ENCODE peak calls at places on chromosome 17, in six cellular contexts. T is cardiac muscle cell, J is psoas muscle, E is PC-9, K is small intestine, G is SJSA1. U is an unnamed sample. For H3K27me3 and H3K36me3, the result is how much of the 10 kb centered on the place peaks cover.

GRCh38 chr17:81701288-81702071 is 1.7 kb upstream of the MRPL12 start:
- DNase-seq in T (no peak), J (no peak), E (no peak), K (peak), G (no peak), U (no peak)

GRCh38 chr17:68318103-68318991 is 27.1 kb downstream of the ARSG start:
- DNase-seq in T (no peak), J (peak), E (peak), K (no peak), G (peak), U (no peak)

GRCh38 chr17:78374631-78375274 is 3.7 kb upstream of the PGS1 start:
- DNase-seq in T (no peak), J (no peak), E (no peak), K (no peak), G (peak), U (peak)

GRCh38 chr17:81052199-81052997 is 17.4 kb downstream of the BAIAP2 start:
- DNase-seq in T (no peak), J (no peak), E (no peak), K (no peak), G (no peak), U (no peak)

GRCh38 chr17:56099649-56100048 is 53.6 kb upstream of the ANKFN1 start:
- DNase-seq in T (no peak), J (no peak), E (no peak), K (no peak), G (no peak), U (no peak)

GRCh38 chr17:17313350-17313991 is 10.3 kb downstream of the NT5M start:
- DNase-seq in T (peak), J (no peak), E (no peak), K (peak), G (no peak), U (peak)

GRCh38 chr17:4908301-4908700 is 5.4 kb upstream of the CHRNE start:
- DNase-seq in T (no peak), J (no peak), E (no peak), K (peak), G (no peak), U (peak)

GRCh38 chr17:79006794-79007503 is 2.6 kb downstream of the CANT1 start:
- DNase-seq in T (no peak), J (no peak), E (no peak), K (no peak), G (no peak), U (peak)

GRCh38 chr17:2713881-2714280 is 2.3 kb upstream of the CLUH start:
- DNase-seq in T (no peak), J (no peak), E (no peak), K (no peak), G (no peak), U (no peak)

GRCh38 chr17:8175795-8176196 is 384 bp downstream of the TMEM107 start:
- DNase-seq in T (no peak), J (no peak), E (no peak), K (no peak), G (no peak), U (no peak)

GRCh38 chr17:31515226-31515759 is 123.8 kb downstream of the RAB11FIP4 start:
- DNase-seq in T (no peak), J (no peak), E (no peak), K (no peak), G (no peak), U (no peak)

GRCh38 chr17:31629696-31630470 is 229.2 kb downstream of the COPRS start:
- DNase-seq in T (no peak), J (no peak), E (no peak), K (no peak), G (no peak), U (no peak)

GRCh38 chr17:82687375-82687861 is 11.1 kb downstream of the RAB40B start:
- DNase-seq in T (no peak), J (peak), E (peak), K (peak), G (no peak), U (no peak)

GRCh38 chr17:17749921-17750320 is 68.7 kb downstream of the RAI1 start:
- DNase-seq in T (peak), J (no peak), E (peak), K (peak), G (no peak), U (peak)

GRCh38 chr17:16491703-16492612 is at the start of gene LRRC75A:
- DNase-seq in T (peak), J (peak), E (no peak), K (peak), G (no peak), U (peak)

GRCh38 chr17:229130-229944 is 47.9 kb upstream of the DOC2B start:
- DNase-seq in T (no peak), J (no peak), E (no peak), K (no peak), G (no peak), U (no peak)

GRCh38 chr17:45915263-45915662 is 20.9 kb downstream of the MAPT start:
- DNase-seq in T (no peak), J (no peak), E (no peak), K (no peak), G (no peak), U (no peak)
- H3K27me3 ChIP-seq in T (under half), J (under half), E (half or more), K (under half), G (under half), U (under half)

DNA sequence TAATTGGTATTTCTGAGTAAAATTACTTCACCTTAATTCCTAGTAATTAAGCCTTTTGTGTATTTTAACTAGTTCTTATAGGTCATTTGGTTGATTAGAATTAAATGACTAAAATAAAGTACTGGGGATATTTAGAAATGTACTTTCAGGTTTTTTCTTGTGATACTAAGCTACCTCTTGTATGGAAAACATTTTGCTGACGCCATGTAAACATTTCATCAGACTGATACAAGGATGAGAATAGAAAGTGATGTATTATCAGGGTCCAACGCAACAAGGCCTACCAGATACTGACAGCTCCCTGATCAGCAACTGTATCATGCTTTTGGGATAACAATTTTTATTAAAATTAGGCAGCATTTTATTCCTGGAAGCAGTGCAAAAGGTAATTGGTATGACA is 1.7 kb downstream of the SMARCE1 start:
- DNase-seq in T (no peak), J (no peak), E (no peak), K (no peak), G (no peak), U (no peak)
- H3K4me3 ChIP-seq in T (no peak), J (peak), E (peak), K (no peak), G (no peak), U (no peak)

DNA sequence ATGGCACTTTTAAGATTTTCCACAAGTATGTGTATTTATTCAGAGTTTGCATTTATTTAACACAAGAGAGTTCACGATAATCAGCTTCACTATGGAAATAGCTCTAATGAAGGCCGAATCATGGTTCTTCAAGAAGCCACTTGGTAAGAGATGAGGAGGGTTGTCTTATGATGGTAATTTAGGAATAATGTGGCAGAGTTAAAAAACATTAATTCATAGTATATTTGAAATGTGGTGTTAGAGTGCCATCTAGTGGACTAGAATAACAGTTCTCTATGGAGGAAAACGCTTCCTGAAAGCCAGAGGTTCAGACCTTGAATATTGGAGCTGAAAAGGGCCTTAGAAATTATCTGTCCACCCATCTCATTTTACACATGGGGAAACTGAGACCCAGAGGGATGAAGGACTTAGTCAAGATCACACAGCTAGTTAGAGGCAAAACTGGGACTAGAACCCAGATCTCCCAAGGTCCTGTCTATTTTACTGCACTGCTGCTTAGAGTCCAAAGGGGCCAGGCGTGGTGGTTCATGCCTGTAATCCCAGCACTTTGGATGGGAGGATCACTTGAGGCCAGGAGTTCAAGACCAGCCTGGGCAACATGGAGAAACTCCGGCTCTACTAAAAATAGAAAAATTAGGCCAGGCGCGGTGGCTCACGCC is 33.8 kb upstream of the KPNB1 start:
- DNase-seq in T (peak), J (no peak), E (peak), K (peak), G (no peak), U (peak)
- H3K36me3 ChIP-seq in T (half or more), J (half or more), E (half or more), K (under half), G (half or more), U (under half)

GRCh38 chr17:73371285-73371684 is 59.5 kb upstream of the CDC42EP4 start:
- DNase-seq in T (no peak), J (no peak), E (no peak), K (no peak), G (no peak), U (no peak)
- H3K27me3 ChIP-seq in T (under half), J (under half), E (under half), K (under half), G (under half), U (under half)

U was measured in H7.